ENCODE peak calls at places on chromosome 10, in seven cellular contexts. Q is CD8-positive, alpha-beta T cell; C is K562; B is body of pancreas; A is sigmoid colon; N is SJSA1; F is ovary. M is an unnamed sample. For H3K4me1 and H3K9me3, the result is how much of the 10 kb centered on the place peaks cover.

GRCh38 chr10:122461367-122461728 is at the start of gene HTRA1:
- DNase-seq in Q (no peak), B (peak), F (peak), N (no peak), C (no peak), A (peak), M (peak)

GRCh38 chr10:21535494-21535818 is 1.4 kb downstream of the MLLT10 start:
- DNase-seq in Q (no peak), N (no peak), B (no peak), F (no peak), C (no peak), A (no peak), M (no peak)

GRCh38 chr10:31707578-31708411 is 220.8 kb downstream of the ARHGAP12 start:
- DNase-seq in B (no peak), N (peak), C (no peak), F (peak), A (peak), Q (no peak), M (no peak)

GRCh38 chr10:26881600-26882331 is 21.0 kb upstream of the ABI1 start:
- DNase-seq in F (no peak), Q (no peak), N (peak), B (no peak), A (no peak), C (peak), M (no peak)

GRCh38 chr10:74282151-74282852 is 131.3 kb downstream of the ADK start:
- DNase-seq in C (no peak), B (no peak), N (no peak), F (no peak), Q (no peak), A (no peak), M (peak)

GRCh38 chr10:28179490-28180099 is 123.3 kb downstream of the MPP7 start:
- DNase-seq in C (peak), A (no peak), B (peak), F (peak), Q (no peak), N (peak), M (peak)

GRCh38 chr10:125102216-125102615 is 58.1 kb downstream of the CTBP2 start:
- DNase-seq in A (no peak), F (no peak), N (peak), B (no peak), C (no peak), Q (no peak), M (no peak)

GRCh38 chr10:34576789-34577188 is 238.3 kb downstream of the PARD3 start:
- DNase-seq in A (no peak), Q (no peak), N (no peak), F (no peak), B (no peak), C (no peak), M (no peak)

GRCh38 chr10:116811691-116812090 is 37.6 kb upstream of the ENO4 start:
- DNase-seq in C (no peak), F (no peak), N (no peak), A (no peak), B (no peak), Q (no peak), M (no peak)

GRCh38 chr10:49298666-49298989 is 342 bp upstream of the C10orf71 start:
- DNase-seq in C (peak), F (no peak), Q (no peak), B (peak), A (peak), N (no peak), M (no peak)

GRCh38 chr10:69869291-69869841 is 67.7 kb downstream of the COL13A1 start:
- DNase-seq in F (no peak), C (no peak), Q (no peak), N (no peak), B (peak), A (no peak), M (no peak)

GRCh38 chr10:119489572-119490326 is 52.8 kb downstream of the RGS10 start:
- DNase-seq in A (peak), N (peak), F (peak), B (no peak), Q (peak), C (peak), M (peak)

GRCh38 chr10:71748671-71749191 is 24.6 kb downstream of the VSIR start:
- DNase-seq in F (peak), C (peak), A (peak), N (no peak), Q (peak), B (no peak), M (no peak)

GRCh38 chr10:79160191-79160590 is 91.4 kb downstream of the ZMIZ1 start:
- DNase-seq in B (no peak), A (no peak), F (no peak), Q (no peak), C (no peak), N (no peak), M (no peak)

GRCh38 chr10:17257466-17258321 is 29.7 kb downstream of the VIM start:
- DNase-seq in B (peak), N (peak), Q (no peak), F (peak), A (no peak), C (peak), M (peak)

GRCh38 chr10:52215745-52216361 is 98.2 kb upstream of the DKK1 start:
- DNase-seq in F (peak), N (peak), C (peak), Q (no peak), A (no peak), B (peak), M (peak)

GRCh38 chr10:101829561-101830315 is 11.5 kb upstream of the OGA start:
- DNase-seq in F (peak), A (peak), N (no peak), Q (peak), B (peak), C (peak), M (no peak)

GRCh38 chr10:32337343-32337742 is 9.6 kb downstream of the EPC1 start:
- DNase-seq in Q (no peak), A (no peak), C (no peak), F (no peak), N (no peak), B (no peak), M (no peak)

GRCh38 chr10:22341190-22341935 is 3.9 kb upstream of the SPAG6 start:
- DNase-seq in C (peak), F (peak), N (peak), A (no peak), B (peak), Q (no peak), M (no peak)

GRCh38 chr10:93435621-93436385 is 46.3 kb downstream of the MYOF start:
- DNase-seq in B (no peak), F (no peak), Q (no peak), N (peak), A (peak), C (no peak), M (peak)

GRCh38 chr10:113228570-113228969 is 278.5 kb downstream of the TCF7L2 start:
- DNase-seq in F (no peak), C (no peak), A (no peak), B (no peak), Q (no peak), N (peak), M (no peak)

GRCh38 chr10:112373912-112374338 is at the start of gene ACSL5:
- DNase-seq in N (no peak), Q (no peak), F (no peak), C (no peak), A (no peak), B (no peak), M (no peak)

GRCh38 chr10:12707461-12708185 is 293.9 kb downstream of the CCDC3 start:
- DNase-seq in F (peak), Q (no peak), C (peak), N (peak), A (peak), B (peak), M (peak)

GRCh38 chr10:102310356-102311024 is 65.2 kb downstream of the GBF1 start:
- DNase-seq in N (peak), A (no peak), Q (no peak), C (no peak), F (no peak), B (peak), M (no peak)

GRCh38 chr10:3635697-3636096 is 149.3 kb downstream of the KLF6 start:
- DNase-seq in F (no peak), Q (no peak), C (no peak), B (peak), N (no peak), A (no peak), M (no peak)

GRCh38 chr10:11532329-11532728 is 79.1 kb downstream of the USP6NL start:
- DNase-seq in Q (no peak), N (no peak), B (no peak), A (no peak), C (no peak), F (peak), M (no peak)
- H3K4me1 ChIP-seq in Q (under half), N (under half), B (under half), A (under half), C (under half), F (under half), M (under half)

DNA sequence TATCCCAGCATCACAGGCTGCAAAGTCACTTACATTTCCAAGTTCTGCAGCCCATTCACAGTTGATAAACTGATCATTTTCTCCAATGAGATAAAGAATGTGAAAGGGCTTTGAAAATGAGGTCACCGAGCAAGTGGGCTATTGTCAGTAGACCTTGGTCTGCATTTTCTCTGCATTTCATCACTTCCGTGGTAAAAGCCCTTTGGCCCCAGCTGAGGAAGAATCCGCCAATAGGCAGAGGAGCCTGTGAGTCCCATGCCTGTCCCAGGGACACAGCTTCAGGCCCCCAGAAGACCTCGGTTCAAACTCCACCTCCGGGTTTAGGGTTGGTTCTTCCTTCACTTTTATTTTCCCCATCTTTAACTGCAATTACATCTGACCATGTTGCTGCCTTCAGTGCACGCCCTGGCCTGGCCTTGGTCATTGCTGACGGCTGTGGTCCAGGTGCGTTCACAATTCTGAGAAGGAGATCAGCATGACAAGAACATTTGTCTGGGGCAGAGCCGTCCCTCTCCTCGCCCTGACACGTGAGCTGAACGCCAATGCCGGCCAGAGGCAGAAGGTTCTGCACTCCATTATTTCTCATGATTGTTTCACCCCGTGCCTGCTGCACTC is 292.5 kb downstream of the TCERG1L start:
- DNase-seq in C (no peak), A (no peak), F (no peak), Q (no peak), B (no peak), N (no peak), M (no peak)
- H3K9me3 ChIP-seq in C (under half), A (under half), F (under half), Q (under half), B (under half), N (under half), M (under half)

GRCh38 chr10:98920362-98920761 is 315.3 kb downstream of the HPSE2 start:
- DNase-seq in F (no peak), C (no peak), N (no peak), A (no peak), Q (no peak), B (no peak), M (no peak)

GRCh38 chr10:98921381-98921780 is 314.3 kb downstream of the HPSE2 start:
- DNase-seq in Q (no peak), F (no peak), N (no peak), B (no peak), C (no peak), A (no peak), M (no peak)

GRCh38 chr10:98917828-98918227 is 317.8 kb downstream of the HPSE2 start:
- DNase-seq in B (no peak), C (no peak), N (no peak), Q (no peak), F (no peak), A (no peak), M (no peak)

GRCh38 chr10:98920807-98921206 is 314.8 kb downstream of the HPSE2 start:
- DNase-seq in B (no peak), N (no peak), F (no peak), Q (no peak), A (no peak), C (peak), M (no peak)

DNA sequence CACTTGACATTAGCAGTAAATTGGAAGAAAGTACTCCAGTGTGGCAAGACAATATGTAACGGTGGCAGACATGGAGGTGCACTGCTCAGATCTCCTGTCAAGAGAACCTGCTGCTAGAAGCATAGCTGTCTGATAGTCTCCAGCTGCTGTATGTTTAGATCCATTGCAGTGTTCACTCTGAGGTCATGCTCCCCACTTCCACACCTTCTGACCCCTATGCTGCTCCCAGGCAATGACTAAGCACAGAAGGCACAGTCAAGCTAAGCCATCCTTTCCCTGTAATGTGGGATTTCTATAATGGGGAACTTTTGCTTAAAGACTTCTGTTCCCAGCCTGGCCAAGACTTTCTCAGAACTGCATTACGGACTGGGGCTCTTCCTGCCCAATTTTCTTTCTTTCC is 315.8 kb downstream of the HPSE2 start:
- DNase-seq in C (peak), N (no peak), B (no peak), A (no peak), F (no peak), Q (no peak), M (no peak)
- H3K4me1 ChIP-seq in C (under half), N (under half), B (under half), A (under half), F (under half), Q (under half), M (under half)

GRCh38 chr10:43024524-43024923 is 52.3 kb upstream of the RET start:
- DNase-seq in Q (no peak), N (no peak), B (no peak), A (no peak), C (no peak), F (no peak), M (no peak)
- H3K9me3 ChIP-seq in Q (under half), N (under half), B (under half), A (under half), C (under half), F (under half), M (under half)

DNA sequence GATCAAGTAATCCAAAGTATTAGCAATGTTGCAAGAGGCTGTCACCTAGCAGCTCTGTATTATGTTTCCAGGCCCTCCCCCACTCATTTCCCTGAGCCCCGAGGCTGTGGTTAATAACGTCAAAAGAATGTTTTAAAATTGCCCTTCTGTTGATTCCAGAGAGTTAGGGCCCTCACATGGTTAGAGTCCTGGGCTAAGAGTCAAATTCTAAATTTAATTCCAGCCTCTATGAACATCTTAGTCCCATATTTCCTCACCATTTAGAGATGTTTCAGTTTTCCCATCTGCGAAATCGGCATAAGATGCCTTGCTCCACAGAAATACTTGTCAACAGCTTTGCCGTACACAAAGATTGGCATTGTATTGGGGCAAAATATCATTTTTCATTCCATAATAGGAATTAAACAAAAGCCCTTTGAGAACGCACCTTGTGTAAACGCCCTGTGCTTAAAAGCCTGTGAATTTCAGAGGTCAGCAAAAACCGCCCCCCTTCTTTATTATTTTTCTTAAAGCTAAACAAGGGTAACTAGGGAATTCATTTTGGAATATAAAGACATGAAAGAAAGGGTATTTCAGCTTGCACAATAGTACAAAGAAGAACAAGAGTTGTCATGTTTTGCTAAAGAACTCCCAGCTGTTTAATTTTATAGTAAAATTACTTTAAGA is 135.8 kb downstream of the ARID5B start:
- DNase-seq in F (no peak), B (no peak), Q (no peak), C (no peak), N (peak), A (no peak), M (peak)
- H3K4me1 ChIP-seq in F (under half), B (under half), Q (under half), C (under half), N (under half), A (half or more), M (under half)

M was measured in HAP-1.